ENCODE peak calls at places on chromosomes 3 and 15, in six cellular contexts. K, I, Z, T, F and D are unnamed samples.

GRCh38 chr15:34001536-34001935 is 33.2 kb downstream of the CHRM5 start:
- DNase-seq in K (no peak), I (no peak), Z (no peak), T (no peak), F (no peak), D (no peak)

GRCh38 chr3:113533534-113533892 is 1.2 kb downstream of the SIDT1 start:
- DNase-seq in K (no peak), I (no peak), Z (no peak), T (no peak), F (no peak), D (no peak)

GRCh38 chr3:157618075-157618760 is 115.0 kb upstream of the VEPH1 start:
- DNase-seq in K (no peak), I (peak; percentile 71), Z (peak; percentile 72), T (no peak), F (peak; percentile 79), D (peak; percentile 18)

GRCh38 chr15:89754361-89755154 is 3.5 kb upstream of the MESP1 start:
- DNase-seq in K (no peak), I (peak; percentile 28), Z (no peak), T (no peak), F (no peak), D (no peak)

GRCh38 chr3:172501560-172501959 is 21.7 kb downstream of the TNFSF10 start:
- DNase-seq in K (no peak), I (no peak), Z (no peak), T (no peak), F (no peak), D (no peak)

GRCh38 chr15:47194718-47195117 is 522.6 kb upstream of the SEMA6D start:
- DNase-seq in K (no peak), I (peak; percentile 66), Z (peak; percentile 4), T (no peak), F (peak; percentile 18), D (peak; percentile 4)

GRCh38 chr3:169699536-169700050 is 36.1 kb upstream of the MECOM start:
- DNase-seq in K (peak; percentile 55), I (peak; percentile 72), Z (peak; percentile 51), T (no peak), F (peak; percentile 67), D (peak; percentile 21)

GRCh38 chr3:197189633-197190032 is 108.8 kb downstream of the DLG1 start:
- DNase-seq in K (no peak), I (no peak), Z (no peak), T (no peak), F (no peak), D (no peak)

GRCh38 chr15:101207867-101208288 is 44.0 kb downstream of the CHSY1 start:
- DNase-seq in K (no peak), I (peak; percentile 86), Z (peak; percentile 57), T (peak; percentile 81), F (peak; percentile 73), D (no peak)

GRCh38 chr3:17188378-17188777 is 303.6 kb downstream of the PLCL2 start:
- DNase-seq in K (no peak), I (no peak), Z (no peak), T (no peak), F (no peak), D (no peak)

GRCh38 chr3:158103956-158104338 is 2.3 kb downstream of the SHOX2 start:
- DNase-seq in K (no peak), I (no peak), Z (no peak), T (no peak), F (no peak), D (no peak)

GRCh38 chr15:59154268-59154667 is 49.3 kb downstream of the CCNB2 start:
- DNase-seq in K (no peak), I (no peak), Z (no peak), T (no peak), F (no peak), D (no peak)

GRCh38 chr3:74420538-74421128 is 193.8 kb downstream of the CNTN3 start:
- DNase-seq in K (no peak), I (no peak), Z (no peak), T (no peak), F (no peak), D (no peak)

GRCh38 chr3:107861904-107862303 is 228.9 kb downstream of the CD47 start:
- DNase-seq in K (no peak), I (no peak), Z (no peak), T (no peak), F (no peak), D (no peak)

GRCh38 chr3:140198242-140198641 is 263.3 kb downstream of the CLSTN2 start:
- DNase-seq in K (no peak), I (no peak), Z (no peak), T (no peak), F (no peak), D (no peak)

GRCh38 chr3:171185359-171185758 is 158.8 kb upstream of the SLC2A2 start:
- DNase-seq in K (no peak), I (no peak), Z (no peak), T (no peak), F (no peak), D (no peak)

GRCh38 chr3:171181907-171182690 is 155.6 kb upstream of the SLC2A2 start:
- DNase-seq in K (no peak), I (peak; percentile 57), Z (peak; percentile 88), T (no peak), F (peak; percentile 90), D (no peak)

GRCh38 chr3:171184372-171184771 is 157.9 kb upstream of the SLC2A2 start:
- DNase-seq in K (no peak), I (no peak), Z (no peak), T (no peak), F (no peak), D (no peak)

GRCh38 chr3:171185959-171186358 is 159.4 kb upstream of the SLC2A2 start:
- DNase-seq in K (no peak), I (no peak), Z (no peak), T (no peak), F (no peak), D (no peak)

DNA sequence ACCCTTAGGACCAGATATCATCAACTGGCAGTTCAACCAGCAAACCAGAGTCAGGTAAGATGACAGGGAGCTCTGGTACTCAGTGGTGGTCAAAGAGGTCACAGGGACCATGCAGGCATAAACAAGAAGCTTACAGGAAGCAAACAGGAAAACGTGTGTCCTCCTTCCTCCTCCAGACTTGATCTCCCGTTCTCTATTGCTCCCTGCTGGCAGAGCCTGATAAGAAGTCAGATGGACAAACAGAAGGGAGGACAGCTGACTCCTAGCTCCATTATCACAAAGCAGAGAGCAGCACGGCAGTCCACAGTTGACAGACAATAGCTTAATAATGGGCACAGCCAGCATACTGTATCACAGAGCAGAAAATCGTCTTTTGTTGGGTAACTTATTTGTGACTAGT is 156.5 kb upstream of the SLC2A2 start:
- DNase-seq in K (no peak), I (peak; percentile 37), Z (no peak), T (no peak), F (peak; percentile 29), D (no peak)
- TF ChIP-seq CTCF in K (no peak), I (peak; percentile 39), Z (peak; percentile 11), T (no peak), F (peak; percentile 37), D (peak; percentile 51)

DNA sequence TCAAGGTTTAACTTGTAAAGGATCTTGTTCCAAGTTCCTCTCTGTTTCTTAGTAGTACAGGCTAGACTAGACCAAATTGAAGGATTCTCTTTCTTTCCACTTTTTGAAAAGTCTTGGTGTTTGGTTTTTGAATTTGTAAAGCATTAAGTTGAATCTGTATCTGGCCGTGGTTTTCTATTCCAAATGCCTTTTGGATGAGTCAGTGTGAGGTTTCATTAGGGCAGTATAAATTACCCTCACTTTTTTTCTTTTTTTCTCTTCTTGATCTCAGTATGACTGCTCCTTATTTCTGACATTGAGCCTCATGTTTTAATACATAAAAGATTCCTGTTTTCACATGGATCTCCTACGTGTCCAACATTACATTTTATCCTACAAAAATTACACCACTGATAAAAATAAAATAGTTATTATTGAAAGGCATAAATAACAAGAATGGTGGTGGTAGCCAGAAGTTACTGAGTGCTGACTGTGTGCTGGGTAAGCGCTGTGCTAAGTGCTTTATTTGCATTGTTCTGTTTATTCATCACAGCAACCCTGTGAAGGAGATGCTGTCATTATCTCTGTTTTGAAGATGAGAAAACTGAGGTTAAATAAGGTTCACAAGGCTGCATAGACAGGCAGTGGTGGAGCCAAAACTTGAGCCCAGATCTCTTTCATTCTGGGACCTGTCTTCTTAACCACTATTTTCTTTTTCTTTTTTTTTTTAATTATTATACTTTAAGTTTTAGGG is 48.3 kb downstream of the MITF start:
- DNase-seq in K (no peak), I (peak; percentile 83), Z (peak; percentile 85), T (no peak), F (peak; percentile 89), D (peak; percentile 29)
- H3K27ac ChIP-seq in K (peak overlapping the region; percentile 68), I (peak overlapping the region; percentile 83), Z (peak overlapping the region; percentile 49), T (no peak overlapping the region), F (no peak overlapping the region), D (no peak overlapping the region)

DNA sequence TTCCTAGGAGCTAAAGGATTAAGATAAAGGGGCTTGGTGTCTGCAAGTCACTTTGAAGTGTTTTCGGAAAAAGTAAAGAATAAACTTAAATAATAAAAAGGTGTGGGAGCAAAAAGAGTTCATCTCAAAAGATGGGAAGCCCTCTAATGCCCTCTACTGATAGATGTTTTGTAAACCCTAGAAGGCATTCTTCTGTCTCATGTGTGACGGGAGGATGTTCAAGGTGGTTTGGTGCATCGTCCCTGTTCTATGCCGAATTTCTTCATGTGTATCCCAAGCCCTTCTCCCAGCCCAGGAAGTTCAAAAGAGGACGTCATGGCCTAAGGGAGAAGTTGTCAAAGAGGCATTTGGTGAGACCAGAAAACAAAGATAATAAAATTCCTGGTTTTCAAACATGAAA is 37.2 kb downstream of the CCK start:
- DNase-seq in K (no peak), I (peak; percentile 16), Z (no peak), T (no peak), F (no peak), D (no peak)
- TF ChIP-seq CTCF in K (no peak), I (peak; percentile 34), Z (peak; percentile 12), T (no peak), F (peak; percentile 3), D (peak; percentile 40)

DNA sequence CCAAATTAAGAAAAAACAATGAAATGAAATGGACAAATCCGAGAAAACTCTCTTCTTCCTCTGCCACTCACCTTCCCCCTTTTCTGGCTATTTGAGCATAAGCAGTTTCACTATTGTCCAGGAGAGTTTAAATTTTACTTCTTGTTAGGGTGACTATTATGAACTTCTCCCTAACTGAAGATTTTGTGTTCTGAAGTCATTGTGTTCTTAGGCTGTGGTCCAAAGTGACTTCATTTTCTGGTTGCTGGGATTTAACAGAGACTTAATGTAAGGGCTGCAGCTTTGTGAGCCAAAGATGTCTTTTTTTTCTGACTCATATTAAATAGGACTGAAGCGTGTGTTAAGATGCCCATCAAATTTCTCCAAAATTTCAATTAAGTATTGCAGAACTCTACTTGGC is 46.5 kb upstream of the FSTL1 start:
- DNase-seq in K (no peak), I (peak; percentile 98), Z (peak; percentile 98), T (no peak), F (peak; percentile 98), D (peak; percentile 78)
- H3K27ac ChIP-seq in K (peak overlapping the region; percentile 58), I (peak overlapping the region; percentile 76), Z (peak overlapping the region; percentile 92), T (peak overlapping the region; percentile 29), F (peak overlapping the region; percentile 53), D (no peak overlapping the region)

DNA sequence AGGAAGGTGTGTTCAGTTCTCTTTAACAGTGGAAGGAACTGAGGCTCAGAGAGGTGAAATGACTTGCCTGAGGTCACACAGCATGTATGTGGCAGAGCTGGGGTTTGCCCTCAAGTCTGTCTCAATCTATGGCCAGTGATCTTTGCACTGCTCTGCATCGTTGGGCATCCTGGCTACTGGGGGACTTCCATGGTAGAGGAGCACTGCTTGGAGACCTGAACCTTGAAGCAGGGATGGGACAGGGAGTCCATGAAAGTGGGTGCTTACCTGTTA is 2.0 kb downstream of the CORO2B start:
- DNase-seq in K (no peak), I (no peak), Z (no peak), T (no peak), F (no peak), D (no peak)
- TF ChIP-seq CTCF in K (no peak), I (no peak), Z (no peak), T (no peak), F (no peak), D (no peak)